ENCODE peak calls at places on chromosome 17, in five cellular contexts. P is naive thymus-derived CD4-positive, alpha-beta T cell; Q is cardiac muscle cell; V is effector memory CD4-positive, alpha-beta T cell; Z is stomach. T is an unnamed sample.
A peak's percentile ranks its signal among the peaks of the same experiment; 100 is the strongest.

GRCh38 chr17:35460354-35460851 is 11.8 kb upstream of the SLFN13 start:
- DNase-seq in Q (no peak), V (peak; percentile 62), P (peak; percentile 46), Z (peak; percentile 88), T (peak; percentile 75)

GRCh38 chr17:58301504-58302150 is 20.9 kb upstream of the MPO start:
- DNase-seq in Q (no peak), Z (peak; percentile 9), V (no peak), P (no peak), T (no peak)

GRCh38 chr17:37830151-37830993 is 85.5 kb upstream of the HNF1B start:
- DNase-seq in Q (no peak), P (no peak), Z (no peak), V (no peak), T (no peak)

GRCh38 chr17:45424769-45425124 is 7.9 kb downstream of the ARHGAP27 start:
- DNase-seq in V (no peak), P (no peak), Q (no peak), Z (no peak), T (no peak)

GRCh38 chr17:76558210-76559095 is 18.6 kb downstream of the PRCD start:
- DNase-seq in Z (no peak), P (no peak), Q (peak; percentile 42), V (no peak), T (no peak)

GRCh38 chr17:58252141-58252540 is 13.8 kb downstream of the LPO start:
- DNase-seq in Z (no peak), P (no peak), Q (no peak), V (no peak), T (peak; percentile 40)

GRCh38 chr17:45366049-45366448 is 49.2 kb upstream of the MAP3K14 start:
- DNase-seq in V (no peak), Z (no peak), P (no peak), Q (no peak), T (no peak)

GRCh38 chr17:10557422-10557821 is 8.0 kb upstream of the MYH2 start:
- DNase-seq in P (no peak), Z (no peak), V (no peak), Q (peak; percentile 79), T (no peak)

GRCh38 chr17:57281887-57282653 is 25.7 kb downstream of the MSI2 start:
- DNase-seq in P (peak; percentile 22), V (no peak), Q (no peak), Z (no peak), T (no peak)

DNA sequence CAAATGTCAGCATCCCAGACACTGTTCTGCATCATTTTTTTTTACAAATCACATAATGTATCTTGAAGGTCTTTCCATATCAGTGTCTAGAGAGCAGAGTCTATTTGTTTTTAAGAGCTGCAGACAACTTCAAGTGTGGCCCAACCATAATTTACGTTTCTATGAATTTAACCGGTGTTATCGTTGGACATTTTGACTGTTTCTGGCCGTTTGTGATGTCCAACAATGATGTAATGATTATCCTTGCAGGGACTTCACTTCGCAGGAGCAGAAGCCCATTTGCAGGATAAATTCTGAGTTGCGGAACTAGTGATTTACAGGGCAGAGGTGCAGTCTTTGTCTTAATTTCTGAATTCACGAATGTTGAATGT is 26.9 kb upstream of the HLF start:
- DNase-seq in Q (peak; percentile 2), P (no peak), Z (no peak), V (no peak), T (no peak)
- H3K27ac ChIP-seq in Q (no peak overlapping the region), P (peak overlapping the region; percentile 14), Z (peak overlapping the region; percentile 74), V (peak overlapping the region; percentile 61), T (peak overlapping the region; percentile 55)

GRCh38 chr17:78322327-78322857 is 37.5 kb downstream of the SOCS3 start:
- DNase-seq in P (no peak), Q (no peak), V (no peak), Z (no peak), T (no peak)

GRCh38 chr17:78324391-78325075 is 35.3 kb downstream of the SOCS3 start:
- DNase-seq in P (no peak), V (no peak), Q (peak; percentile 96), Z (no peak), T (peak; percentile 36)

GRCh38 chr17:78325076-78325712 is 34.7 kb downstream of the SOCS3 start:
- DNase-seq in V (no peak), Q (peak; percentile 72), Z (no peak), P (no peak), T (no peak)

GRCh38 chr17:78323821-78324390 is 36.0 kb downstream of the SOCS3 start:
- DNase-seq in P (no peak), V (no peak), Q (no peak), Z (no peak), T (no peak)

GRCh38 chr17:78322858-78323455 is 36.9 kb downstream of the SOCS3 start:
- DNase-seq in Z (no peak), Q (peak; percentile 72), V (no peak), P (no peak), T (no peak)
- H3K27ac ChIP-seq in Z (peak overlapping the region; percentile 16), Q (no peak overlapping the region), V (no peak overlapping the region), P (no peak overlapping the region), T (no peak overlapping the region)

DNA sequence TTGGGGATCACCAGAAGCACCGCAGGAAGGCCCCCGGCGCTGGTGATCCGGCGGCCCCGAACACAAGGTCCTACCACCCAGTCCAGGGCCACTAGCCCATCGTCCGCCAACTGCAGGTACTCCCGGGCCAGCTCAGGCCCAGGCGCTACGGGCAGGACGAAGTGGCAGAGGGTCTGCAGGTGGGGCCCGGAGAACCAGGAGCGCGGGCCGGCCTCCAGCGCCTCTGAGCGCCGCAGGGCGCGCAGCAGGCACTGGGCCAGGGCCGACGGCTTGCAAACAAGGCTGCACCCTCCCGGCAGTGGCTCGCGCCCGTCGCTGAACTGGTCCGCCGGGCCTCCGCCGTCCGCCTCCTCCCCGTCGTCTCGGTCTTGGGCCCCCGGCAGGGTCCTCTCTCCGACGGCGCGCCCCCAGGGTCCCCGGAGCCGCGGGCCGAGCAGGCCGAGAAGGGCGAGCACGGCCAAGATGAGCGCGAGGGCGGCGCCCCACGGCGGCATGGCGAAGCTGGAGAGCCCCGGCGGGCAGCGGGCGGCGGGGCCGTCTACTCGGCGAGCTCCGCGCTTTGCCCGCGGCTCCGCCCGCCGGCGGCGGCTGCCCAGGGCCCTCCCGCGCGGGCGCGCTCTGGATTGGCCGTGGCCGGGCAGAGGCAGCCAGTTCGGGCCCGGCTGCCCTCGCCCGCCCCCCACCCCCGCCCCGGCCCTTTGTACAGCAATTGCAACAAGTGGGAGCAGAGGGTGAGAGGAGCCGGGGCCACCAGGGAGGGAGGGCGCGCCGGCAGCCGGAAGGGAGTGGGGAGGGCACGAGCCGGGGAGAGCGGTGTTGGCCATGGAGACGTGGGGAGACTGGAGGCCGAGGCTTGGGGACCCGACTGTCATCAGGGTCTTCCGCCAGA is at the start of gene ABHD15:
- DNase-seq in V (peak; percentile 40), P (no peak), Z (peak; percentile 79), Q (peak; percentile 81), T (peak; percentile 56)
- H3K27ac ChIP-seq in V (peak within 1 kb of the TSS; percentile 72), P (peak within 1 kb of the TSS; percentile 78), Z (peak within 1 kb of the TSS; percentile 94), Q (peak within 1 kb of the TSS; percentile 68), T (peak within 1 kb of the TSS; percentile 53)

DNA sequence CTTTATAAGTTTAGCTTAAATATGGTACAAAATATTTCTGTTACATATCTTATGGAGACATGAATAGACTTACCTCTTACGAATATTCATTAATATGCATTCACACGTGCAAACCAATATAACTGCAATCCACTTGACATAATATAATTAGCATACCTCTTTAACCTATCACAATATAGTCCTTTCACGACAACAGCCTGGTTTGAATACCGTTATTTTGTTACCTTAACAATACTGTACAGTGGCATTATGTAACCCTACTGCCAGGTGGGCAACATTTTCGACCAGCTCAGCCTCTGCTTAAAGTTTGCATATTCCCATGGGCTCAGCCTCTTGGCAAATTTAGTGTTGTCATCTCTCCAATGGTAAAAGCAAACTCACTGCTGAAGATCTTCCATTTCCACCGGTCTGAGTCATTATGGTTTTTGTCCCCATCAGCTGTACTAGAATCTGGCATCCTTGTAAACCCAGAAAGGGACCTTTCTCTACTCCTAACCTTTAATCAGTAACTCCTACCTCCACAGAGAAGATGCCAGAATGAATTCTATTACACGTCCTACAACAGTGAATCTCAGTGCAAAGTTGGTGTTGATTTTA is 46.0 kb downstream of the ZNF652 start:
- DNase-seq in P (no peak), V (no peak), Q (no peak), Z (no peak), T (no peak)
- H3K27ac ChIP-seq in P (no peak overlapping the region), V (no peak overlapping the region), Q (peak overlapping the region; percentile 38), Z (no peak overlapping the region), T (no peak overlapping the region)

DNA sequence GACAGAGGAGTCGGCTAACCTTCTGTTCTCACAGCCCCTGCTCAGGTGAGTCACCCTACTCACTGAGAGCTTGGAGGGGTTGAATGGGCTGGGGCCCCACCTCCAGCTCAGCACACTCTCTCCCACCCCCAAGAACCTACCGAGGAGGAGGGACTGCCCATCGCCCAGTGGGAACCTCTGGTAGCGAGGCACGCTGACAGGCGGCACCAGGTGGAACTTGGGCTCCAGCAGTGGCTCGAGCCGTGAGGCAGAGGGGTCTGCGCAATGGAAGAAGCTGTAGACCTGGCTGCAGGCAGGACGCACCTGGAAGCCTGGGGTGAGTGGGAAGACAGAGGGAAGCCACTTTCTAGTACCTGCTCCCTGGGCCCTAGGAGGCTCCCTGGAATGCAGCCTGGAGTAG is 28.3 kb downstream of the PIMREG start:
- DNase-seq in P (no peak), V (no peak), Z (no peak), Q (no peak), T (no peak)
- H3K27ac ChIP-seq in P (no peak overlapping the region), V (no peak overlapping the region), Z (no peak overlapping the region), Q (no peak overlapping the region), T (no peak overlapping the region)

GRCh38 chr17:4717791-4718190 is 7.4 kb downstream of the ARRB2 start:
- DNase-seq in Q (no peak), P (no peak), Z (no peak), V (no peak), T (no peak)

GRCh38 chr17:4718276-4718675 is 7.8 kb downstream of the ARRB2 start:
- DNase-seq in V (no peak), P (no peak), Q (no peak), Z (no peak), T (no peak)

GRCh38 chr17:4712526-4712925 is 2.1 kb downstream of the ARRB2 start:
- DNase-seq in V (no peak), P (no peak), Z (no peak), Q (no peak), T (no peak)

GRCh38 chr17:4716081-4716480 is 5.6 kb downstream of the ARRB2 start:
- DNase-seq in Q (no peak), V (no peak), Z (no peak), P (no peak), T (no peak)

DNA sequence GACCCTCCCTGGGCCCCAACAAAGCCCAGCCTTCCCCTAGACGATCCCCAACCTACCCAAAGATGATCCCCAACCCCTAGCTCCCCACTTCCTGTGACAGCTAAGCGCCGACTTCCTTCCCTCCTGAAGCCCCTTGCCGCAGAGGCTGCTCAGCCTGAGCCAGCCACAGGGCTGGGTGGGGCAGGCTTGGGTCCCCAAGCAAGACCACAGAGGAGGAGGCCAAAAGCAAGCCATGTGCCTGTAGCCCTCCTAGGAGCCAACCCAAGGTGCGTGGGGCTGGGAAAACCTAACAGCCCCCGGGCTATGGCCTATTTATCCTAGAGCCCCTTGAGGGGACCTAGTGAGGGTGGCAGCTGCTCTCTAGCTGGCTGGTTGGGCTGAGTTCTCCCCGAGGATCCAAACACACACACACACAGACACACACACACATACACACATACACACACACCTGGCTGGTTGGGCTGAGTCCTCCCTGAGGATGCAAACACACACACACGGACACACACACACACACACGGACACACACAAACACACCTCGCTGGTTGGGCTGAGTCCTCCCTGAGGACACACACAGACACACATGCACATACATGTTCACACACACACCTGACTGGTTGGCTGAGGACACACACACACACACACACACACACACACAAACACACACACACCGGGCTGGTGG is 4.8 kb downstream of the ARRB2 start:
- DNase-seq in Q (no peak), Z (no peak), V (peak; percentile 57), P (peak; percentile 39), T (peak; percentile 43)
- H3K27ac ChIP-seq in Q (no peak overlapping the region), Z (no peak overlapping the region), V (peak overlapping the region; percentile 68), P (peak overlapping the region; percentile 73), T (peak overlapping the region; percentile 50)

GRCh38 chr17:79843475-79843916 is 4.3 kb upstream of the CBX4 start:
- DNase-seq in Q (no peak), Z (no peak), P (no peak), V (no peak), T (no peak)
- H3K27ac ChIP-seq in Q (no peak overlapping the region), Z (no peak overlapping the region), P (no peak overlapping the region), V (no peak overlapping the region), T (no peak overlapping the region)

GRCh38 chr17:48067245-48067644 is 19.1 kb downstream of the NFE2L1 start:
- DNase-seq in P (no peak), Q (no peak), Z (no peak), V (no peak), T (no peak)
- H3K27ac ChIP-seq in P (no peak overlapping the region), Q (no peak overlapping the region), Z (no peak overlapping the region), V (no peak overlapping the region), T (no peak overlapping the region)

T was measured in CD8-positive, alpha-beta T cell.